ENCODE peak calls at places on chromosomes 16 and 17, in six cellular contexts. E is ascending aorta; U is spleen; W is CD8-positive, alpha-beta memory T cell; V is PC-3; D is GM23248. N is an unnamed sample.

GRCh38 chr17:52237151-52237550 is 78.6 kb upstream of the CA10 start:
- DNase-seq in E (no peak), U (no peak), W (no peak), V (no peak), D (no peak), N (no peak)

GRCh38 chr16:4261557-4262172 is 11.2 kb downstream of the TFAP4 start:
- DNase-seq in E (no peak), U (no peak), W (peak; percentile 37), V (peak; percentile 19), D (peak; percentile 30), N (no peak)

GRCh38 chr16:10871157-10871991 is 5.6 kb upstream of the CIITA start:
- DNase-seq in E (no peak), U (peak; percentile 88), W (no peak), V (peak; percentile 79), D (peak; percentile 94), N (peak; percentile 57)

GRCh38 chr17:56690441-56691291 is 97.2 kb downstream of the NOG start:
- DNase-seq in E (no peak), U (no peak), W (no peak), V (no peak), D (peak; percentile 51), N (no peak)

GRCh38 chr17:74730491-74731346 is 6.3 kb upstream of the RAB37 start:
- DNase-seq in E (no peak), U (peak; percentile 85), W (no peak), V (peak; percentile 53), D (no peak), N (no peak)

GRCh38 chr17:39015546-39015935 is 48.3 kb upstream of the FBXO47 start:
- DNase-seq in E (no peak), U (no peak), W (no peak), V (no peak), D (no peak), N (no peak)

GRCh38 chr16:85081765-85082164 is 30.5 kb downstream of the CIBAR2 start:
- DNase-seq in E (no peak), U (no peak), W (no peak), V (no peak), D (no peak), N (no peak)

GRCh38 chr17:3879181-3879580 is 13.7 kb downstream of the CAMKK1 start:
- DNase-seq in E (no peak), U (no peak), W (no peak), V (no peak), D (peak; percentile 85), N (peak; percentile 68)

GRCh38 chr16:21161211-21161610 is 2.7 kb downstream of the LDAF1 start:
- DNase-seq in E (no peak), U (no peak), W (no peak), V (no peak), D (peak; percentile 12), N (no peak)

GRCh38 chr17:47721725-47722124 is 11.3 kb upstream of the TBX21 start:
- DNase-seq in E (no peak), U (no peak), W (no peak), V (no peak), D (no peak), N (no peak)

GRCh38 chr17:63911657-63912100 is 621 bp upstream of the CSHL1 start:
- DNase-seq in E (peak; percentile 64), U (no peak), W (peak; percentile 59), V (peak; percentile 71), D (peak; percentile 52), N (peak; percentile 64)

GRCh38 chr17:18319604-18320256 is 4.6 kb downstream of the SMCR8 start:
- DNase-seq in E (no peak), U (peak; percentile 73), W (no peak), V (peak; percentile 61), D (peak; percentile 90), N (peak; percentile 70)

GRCh38 chr16:80887062-80887461 is 82.7 kb upstream of the CDYL2 start:
- DNase-seq in E (no peak), U (no peak), W (no peak), V (no peak), D (no peak), N (no peak)

GRCh38 chr16:80883816-80884215 is 79.4 kb upstream of the CDYL2 start:
- DNase-seq in E (no peak), U (no peak), W (no peak), V (no peak), D (no peak), N (no peak)

GRCh38 chr16:80883159-80883642 is 78.8 kb upstream of the CDYL2 start:
- DNase-seq in E (no peak), U (no peak), W (no peak), V (no peak), D (no peak), N (no peak)
- H3K9me3 ChIP-seq in E (no peaks in the 10 kb centered on the region), U (no peaks in the 10 kb centered on the region), W (no peaks in the 10 kb centered on the region), V (no peaks in the 10 kb centered on the region), D (no peaks in the 10 kb centered on the region), N (no peaks in the 10 kb centered on the region)

GRCh38 chr17:35982409-35983191 is 1.3 kb upstream of the CCL16 start:
- DNase-seq in E (no peak), U (no peak), W (no peak), V (no peak), D (no peak), N (no peak)
- H3K4me1 ChIP-seq in E (no peaks in the 10 kb centered on the region), U (no peaks in the 10 kb centered on the region), W (no peaks in the 10 kb centered on the region), V (no peaks in the 10 kb centered on the region), D (no peaks in the 10 kb centered on the region), N (no peaks in the 10 kb centered on the region)

GRCh38 chr17:12909046-12909445 is 108.8 kb downstream of the ELAC2 start:
- DNase-seq in E (no peak), U (no peak), W (no peak), V (no peak), D (no peak), N (no peak)

GRCh38 chr17:12911241-12911640 is 106.6 kb downstream of the ELAC2 start:
- DNase-seq in E (no peak), U (no peak), W (no peak), V (no peak), D (peak; percentile 17), N (no peak)

GRCh38 chr17:12902046-12902445 is 112.7 kb downstream of the ARHGAP44 start:
- DNase-seq in E (no peak), U (no peak), W (no peak), V (no peak), D (no peak), N (no peak)

GRCh38 chr17:12909511-12909910 is 108.3 kb downstream of the ELAC2 start:
- DNase-seq in E (no peak), U (no peak), W (no peak), V (no peak), D (no peak), N (no peak)

DNA sequence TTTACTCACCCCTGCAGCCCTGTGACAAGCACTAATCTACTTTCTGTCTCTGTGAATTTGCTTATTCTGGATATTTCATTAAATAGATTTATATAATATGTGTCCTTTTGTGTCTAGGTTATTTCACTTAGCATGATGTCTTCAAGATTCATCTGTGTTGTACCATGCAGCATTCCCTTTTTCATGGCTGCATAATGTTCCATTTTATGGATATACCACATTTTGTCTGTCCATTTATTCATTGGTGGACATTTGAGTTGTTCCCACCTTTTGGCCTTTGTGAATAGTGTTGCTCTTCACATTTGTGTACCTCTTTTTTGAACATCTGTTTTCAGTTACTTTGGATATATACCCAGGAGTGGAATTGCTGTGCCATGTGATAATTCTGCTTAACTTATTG is 110.3 kb downstream of the ELAC2 start:
- DNase-seq in E (no peak), U (no peak), W (no peak), V (no peak), D (no peak), N (no peak)
- H3K9me3 ChIP-seq in E (no peaks in the 10 kb centered on the region), U (no peaks in the 10 kb centered on the region), W (no peaks in the 10 kb centered on the region), V (peaks cover 5% of the 10 kb centered on the region), D (peaks cover 3% of the 10 kb centered on the region), N (no peaks in the 10 kb centered on the region)

GRCh38 chr17:78714534-78714933 is 67.5 kb downstream of the CYTH1 start:
- DNase-seq in E (no peak), U (no peak), W (no peak), V (no peak), D (no peak), N (no peak)
- H3K4me1 ChIP-seq in E (peaks cover 4% of the 10 kb centered on the region), U (peaks cover 64% of the 10 kb centered on the region), W (peaks cover 84% of the 10 kb centered on the region), V (peaks cover 28% of the 10 kb centered on the region), D (peaks cover 30% of the 10 kb centered on the region), N (peaks cover 27% of the 10 kb centered on the region)

N was measured in adipocyte.